ENCODE peak calls at places on chromosomes 7 and 10, in ten cellular contexts. G is left ventricle myocardium inferior, Z is GM23338, M is astrocyte of the spinal cord, A is uterus, I is ovary, J is cardiac muscle cell, F is fibroblast of lung, P is GM12865, Y is right lobe of liver. L is an unnamed sample.

GRCh38 chr7:26426096-26426495 is 134.4 kb downstream of the SNX10 start:
- DNase-seq in Z (no peak), J (no peak), G (no peak), A (no peak), Y (no peak), M (no peak), I (no peak), F (no peak), P (no peak), L (no peak)

GRCh38 chr7:13912740-13913320 is 76.6 kb downstream of the ETV1 start:
- DNase-seq in F (peak; percentile 42), A (no peak), Z (no peak), G (no peak), J (no peak), P (no peak), M (no peak), I (no peak), Y (no peak), L (no peak)

GRCh38 chr7:132207211-132207610 is 369.1 kb downstream of the PLXNA4 start:
- DNase-seq in A (no peak), I (no peak), Y (no peak), F (no peak), P (no peak), Z (no peak), J (peak; percentile 93), M (no peak), G (peak; percentile 46), L (no peak)

GRCh38 chr10:96299383-96299782 is 4.9 kb upstream of the DNTT start:
- DNase-seq in A (no peak), P (no peak), Y (no peak), M (no peak), Z (no peak), F (no peak), J (no peak), I (no peak), G (no peak), L (no peak)

GRCh38 chr7:105403128-105403527 is 14.4 kb upstream of the SRPK2 start:
- DNase-seq in Z (no peak), A (no peak), I (no peak), F (no peak), M (no peak), G (no peak), P (no peak), Y (no peak), J (no peak), L (no peak)

GRCh38 chr10:88256013-88256680 is 327.0 kb downstream of the RNLS start:
- DNase-seq in I (peak; percentile 21), J (no peak), F (peak; percentile 65), Y (no peak), P (no peak), Z (no peak), M (peak; percentile 11), A (peak; percentile 72), G (peak; percentile 73), L (no peak)

GRCh38 chr7:85025312-85025756 is 161.5 kb downstream of the SEMA3D start:
- DNase-seq in Z (no peak), I (peak; percentile 7), F (no peak), A (no peak), Y (peak; percentile 62), G (peak; percentile 49), M (peak; percentile 33), J (no peak), P (peak; percentile 49), L (no peak)

GRCh38 chr7:134907000-134907399 is 79.3 kb upstream of the AGBL3 start:
- DNase-seq in M (no peak), J (no peak), Y (no peak), Z (no peak), I (no peak), G (no peak), F (no peak), A (no peak), P (no peak), L (no peak)

GRCh38 chr10:121710207-121710606 is 112.0 kb upstream of the FGFR2 start:
- DNase-seq in A (no peak), Z (no peak), I (peak; percentile 15), G (no peak), Y (no peak), P (no peak), J (no peak), F (no peak), M (no peak), L (no peak)

GRCh38 chr10:64636461-64636860 is 1115.3 kb downstream of the REEP3 start:
- DNase-seq in A (no peak), I (no peak), P (no peak), J (no peak), G (no peak), M (no peak), Z (no peak), F (no peak), Y (no peak), L (no peak)

GRCh38 chr10:31134303-31134928 is 102.8 kb upstream of the ZNF438 start:
- DNase-seq in Z (peak; percentile 57), F (peak; percentile 63), A (peak; percentile 38), Y (no peak), J (peak; percentile 47), G (no peak), M (peak; percentile 87), P (peak; percentile 53), I (peak; percentile 34), L (no peak)

GRCh38 chr10:56782503-56782902 is 421.4 kb upstream of the ZWINT start:
- DNase-seq in M (no peak), I (no peak), Y (no peak), J (peak; percentile 1), Z (peak; percentile 74), A (no peak), G (no peak), F (no peak), P (no peak), L (no peak)

GRCh38 chr7:100128602-100128963 is 1.8 kb downstream of the MBLAC1 start:
- DNase-seq in G (no peak), A (no peak), Z (no peak), I (no peak), M (no peak), P (no peak), Y (no peak), J (no peak), F (no peak), L (no peak)
- H3K4me3 ChIP-seq in G (no peak overlapping the region), A (no peak overlapping the region), Z (no peak overlapping the region), I (peak overlapping the region; percentile 61), M (no peak overlapping the region), P (no peak overlapping the region), Y (no peak overlapping the region), J (no peak overlapping the region), F (no peak overlapping the region), L (peak overlapping the region; percentile 90)

GRCh38 chr10:115580239-115580638 is 487.1 kb downstream of the ATRNL1 start:
- DNase-seq in P (no peak), M (no peak), I (no peak), Z (peak; percentile 1), A (no peak), J (no peak), F (no peak), G (no peak), Y (no peak), L (no peak)
- TF ChIP-seq CTCF in P (no peak), M (no peak), I (no peak), Z (no peak), A (no peak), J (no peak), F (no peak), G (no peak), Y (no peak), L (no peak)

GRCh38 chr7:128916643-128916915 is 6.1 kb upstream of the KCP start:
- DNase-seq in I (no peak), M (no peak), J (no peak), A (no peak), Z (no peak), G (no peak), F (no peak), P (no peak), Y (no peak), L (no peak)

GRCh38 chr7:128913856-128914565 is 3.5 kb upstream of the KCP start:
- DNase-seq in I (no peak), P (no peak), A (no peak), Y (no peak), G (no peak), J (no peak), F (no peak), M (no peak), Z (no peak), L (no peak)

GRCh38 chr7:128915841-128916642 is 5.5 kb upstream of the KCP start:
- DNase-seq in M (no peak), F (no peak), J (no peak), P (no peak), Z (peak; percentile 62), Y (no peak), A (no peak), G (no peak), I (no peak), L (no peak)

GRCh38 chr7:128914566-128915151 is 4.2 kb upstream of the KCP start:
- DNase-seq in G (no peak), I (no peak), F (no peak), M (no peak), A (no peak), J (no peak), Z (peak; percentile 62), Y (no peak), P (peak; percentile 69), L (no peak)

DNA sequence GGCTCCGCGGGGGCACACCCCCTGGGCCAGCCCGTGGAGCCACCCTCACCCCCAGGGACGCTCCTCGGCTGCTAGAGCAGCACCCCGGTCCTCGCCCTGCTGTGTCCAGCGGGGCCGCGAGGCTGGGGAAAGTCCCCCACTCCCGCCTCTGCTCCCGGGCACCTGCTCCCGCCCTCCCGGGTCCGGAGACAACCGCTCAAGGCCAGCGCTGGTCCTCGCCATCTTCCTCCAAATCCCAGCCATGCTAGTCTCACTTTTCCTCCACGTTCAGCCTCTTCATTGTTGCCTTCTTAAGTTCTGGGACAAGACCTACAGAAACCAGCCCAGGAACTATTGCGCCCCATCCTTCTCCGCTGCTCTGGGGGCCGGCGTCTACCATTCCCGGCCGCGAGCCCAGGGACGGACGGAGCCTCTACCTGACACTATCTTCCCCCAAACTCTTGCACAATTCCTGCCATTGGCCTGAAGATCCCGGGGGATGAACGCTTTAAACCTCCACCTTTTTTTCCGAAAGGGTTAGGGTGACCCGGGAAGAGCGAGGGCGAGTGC is 4.8 kb upstream of the KCP start:
- DNase-seq in A (no peak), I (no peak), J (no peak), M (no peak), Z (peak; percentile 49), P (no peak), G (no peak), Y (no peak), F (no peak), L (no peak)
- H3K4me3 ChIP-seq in A (peak overlapping the region; percentile 2), I (no peak overlapping the region), J (no peak overlapping the region), M (no peak overlapping the region), Z (peak overlapping the region; percentile 76), P (peak overlapping the region; percentile 10), G (peak overlapping the region; percentile 46), Y (no peak overlapping the region), F (no peak overlapping the region), L (no peak overlapping the region)

DNA sequence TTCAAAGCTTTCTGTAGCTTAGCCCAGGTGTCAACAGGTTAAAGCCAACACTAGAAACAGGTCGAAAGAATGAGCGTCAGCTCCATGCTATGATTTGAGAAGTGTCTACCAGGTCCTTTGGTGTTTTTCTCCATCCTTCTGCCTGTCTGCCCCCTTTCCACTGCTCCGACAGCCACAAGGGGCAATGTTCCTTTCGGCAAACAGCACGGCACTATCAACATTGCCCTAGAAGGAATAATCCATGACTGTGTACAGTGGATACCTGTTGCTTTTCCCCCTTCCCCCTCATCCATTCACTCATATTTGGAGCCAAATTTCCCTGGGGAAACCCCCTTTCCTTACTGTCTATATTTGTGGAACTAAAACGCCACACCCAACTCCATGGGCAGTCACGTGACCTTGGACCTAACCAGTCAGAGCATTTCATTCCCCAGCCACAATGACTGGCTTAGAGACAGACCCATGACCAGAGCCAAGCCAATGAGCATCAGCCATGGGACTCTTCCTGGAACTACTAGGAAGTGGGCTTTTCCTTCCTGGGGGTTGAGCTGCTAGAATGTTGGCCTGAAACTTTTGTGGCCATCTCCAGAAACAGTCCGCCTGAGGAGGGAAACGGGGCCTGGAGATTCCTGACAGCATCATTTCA is 51.5 kb downstream of the AFAP1L2 start:
- DNase-seq in M (no peak), F (no peak), A (no peak), G (no peak), Z (no peak), J (no peak), P (peak; percentile 21), Y (no peak), I (no peak), L (no peak)
- TF ChIP-seq CTCF in M (no peak), F (no peak), A (no peak), G (no peak), Z (peak; percentile 39), J (no peak), P (no peak), Y (no peak), I (no peak), L (no peak)

L was measured in LNCaP clone FGC.